ENCODE peak calls at places on chromosomes 1 and 21, in six cellular contexts. One of them, this sample, is unnamed.

GRCh38 chr1:148264374-148265276 is 112.5 kb upstream of the NBPF11 start:
- DNase-seq in mucosa of descending colon: no peak
- DNase-seq in A549: peak
- DNase-seq in psoas muscle: no peak
- DNase-seq in upper lobe of left lung: peak
- DNase-seq in cardiac muscle cell: peak
- DNase-seq in this sample: peak

GRCh38 chr21:45295576-45296365 is 8.1 kb upstream of the POFUT2 start:
- DNase-seq in psoas muscle: no peak
- DNase-seq in A549: no peak
- DNase-seq in upper lobe of left lung: no peak
- DNase-seq in cardiac muscle cell: peak
- DNase-seq in mucosa of descending colon: no peak
- DNase-seq in this sample: no peak

GRCh38 chr1:113452921-113453770 is 62.8 kb downstream of the MAGI3 start:
- DNase-seq in mucosa of descending colon: no peak
- DNase-seq in psoas muscle: no peak
- DNase-seq in cardiac muscle cell: peak
- DNase-seq in upper lobe of left lung: no peak
- DNase-seq in A549: no peak
- DNase-seq in this sample: peak

GRCh38 chr1:236751385-236751784 is 43.7 kb upstream of the MTR start:
- DNase-seq in A549: no peak
- DNase-seq in psoas muscle: no peak
- DNase-seq in mucosa of descending colon: no peak
- DNase-seq in cardiac muscle cell: no peak
- DNase-seq in upper lobe of left lung: no peak
- DNase-seq in this sample: no peak

GRCh38 chr21:29287383-29287782 is 11.3 kb upstream of the BACH1 start:
- DNase-seq in mucosa of descending colon: no peak
- DNase-seq in cardiac muscle cell: no peak
- DNase-seq in A549: no peak
- DNase-seq in psoas muscle: no peak
- DNase-seq in upper lobe of left lung: no peak
- DNase-seq in this sample: no peak

GRCh38 chr1:228015276-228016180 is 8.7 kb downstream of the WNT3A start:
- DNase-seq in upper lobe of left lung: no peak
- DNase-seq in cardiac muscle cell: no peak
- DNase-seq in psoas muscle: no peak
- DNase-seq in mucosa of descending colon: no peak
- DNase-seq in A549: peak
- DNase-seq in this sample: peak

GRCh38 chr1:39086386-39087108 is 60.4 kb downstream of the NDUFS5 start:
- DNase-seq in A549: no peak
- DNase-seq in mucosa of descending colon: no peak
- DNase-seq in cardiac muscle cell: no peak
- DNase-seq in upper lobe of left lung: no peak
- DNase-seq in psoas muscle: no peak
- DNase-seq in this sample: no peak

GRCh38 chr1:20586939-20587638 is 1.8 kb upstream of the CDA start:
- DNase-seq in psoas muscle: peak
- DNase-seq in A549: no peak
- DNase-seq in cardiac muscle cell: no peak
- DNase-seq in upper lobe of left lung: no peak
- DNase-seq in mucosa of descending colon: no peak
- DNase-seq in this sample: no peak

GRCh38 chr21:32203877-32204480 is 74.9 kb downstream of the MIS18A start:
- DNase-seq in cardiac muscle cell: no peak
- DNase-seq in upper lobe of left lung: no peak
- DNase-seq in mucosa of descending colon: no peak
- DNase-seq in psoas muscle: no peak
- DNase-seq in A549: no peak
- DNase-seq in this sample: no peak

GRCh38 chr1:74534241-74534640 is 21.8 kb upstream of the LRRC53 start:
- DNase-seq in A549: no peak
- DNase-seq in psoas muscle: no peak
- DNase-seq in cardiac muscle cell: no peak
- DNase-seq in upper lobe of left lung: no peak
- DNase-seq in mucosa of descending colon: no peak
- DNase-seq in this sample: no peak

GRCh38 chr1:96721053-96721381 is 567 bp upstream of the PTBP2 start:
- DNase-seq in upper lobe of left lung: no peak
- DNase-seq in cardiac muscle cell: no peak
- DNase-seq in A549: no peak
- DNase-seq in mucosa of descending colon: no peak
- DNase-seq in psoas muscle: no peak
- DNase-seq in this sample: no peak

GRCh38 chr1:235500971-235501540 is 3.2 kb downstream of the B3GALNT2 start:
- DNase-seq in psoas muscle: no peak
- DNase-seq in A549: no peak
- DNase-seq in cardiac muscle cell: no peak
- DNase-seq in upper lobe of left lung: no peak
- DNase-seq in mucosa of descending colon: no peak
- DNase-seq in this sample: peak

GRCh38 chr1:9596419-9597123 is 7.9 kb downstream of the TMEM201 start:
- DNase-seq in upper lobe of left lung: no peak
- DNase-seq in psoas muscle: no peak
- DNase-seq in cardiac muscle cell: no peak
- DNase-seq in A549: no peak
- DNase-seq in mucosa of descending colon: peak
- DNase-seq in this sample: no peak

GRCh38 chr1:175600721-175601440 is 142.5 kb downstream of the TNR start:
- DNase-seq in upper lobe of left lung: no peak
- DNase-seq in psoas muscle: no peak
- DNase-seq in mucosa of descending colon: no peak
- DNase-seq in A549: no peak
- DNase-seq in cardiac muscle cell: no peak
- DNase-seq in this sample: no peak

GRCh38 chr1:87182611-87183010 is 146.1 kb upstream of the LMO4 start:
- DNase-seq in psoas muscle: no peak
- DNase-seq in mucosa of descending colon: no peak
- DNase-seq in A549: no peak
- DNase-seq in upper lobe of left lung: no peak
- DNase-seq in cardiac muscle cell: no peak
- DNase-seq in this sample: peak

GRCh38 chr1:97738270-97738669 is 182.6 kb downstream of the DPYD start:
- DNase-seq in A549: no peak
- DNase-seq in psoas muscle: no peak
- DNase-seq in mucosa of descending colon: no peak
- DNase-seq in cardiac muscle cell: no peak
- DNase-seq in upper lobe of left lung: no peak
- DNase-seq in this sample: no peak

GRCh38 chr21:34143783-34144182 is 70.4 kb downstream of the MRPS6 start:
- DNase-seq in mucosa of descending colon: no peak
- DNase-seq in upper lobe of left lung: no peak
- DNase-seq in psoas muscle: no peak
- DNase-seq in cardiac muscle cell: no peak
- DNase-seq in A549: no peak
- DNase-seq in this sample: no peak

GRCh38 chr1:235229868-235230267 is 68.8 kb upstream of the RBM34 start:
- DNase-seq in A549: no peak
- DNase-seq in psoas muscle: no peak
- DNase-seq in upper lobe of left lung: no peak
- DNase-seq in mucosa of descending colon: no peak
- DNase-seq in cardiac muscle cell: no peak
- DNase-seq in this sample: no peak

GRCh38 chr1:19388980-19389379 is 76.9 kb downstream of the SLC66A1 start:
- DNase-seq in psoas muscle: no peak
- DNase-seq in mucosa of descending colon: no peak
- DNase-seq in cardiac muscle cell: no peak
- DNase-seq in A549: no peak
- DNase-seq in upper lobe of left lung: no peak
- DNase-seq in this sample: peak

GRCh38 chr1:94637096-94637495 is 95.5 kb upstream of the F3 start:
- DNase-seq in upper lobe of left lung: no peak
- DNase-seq in psoas muscle: no peak
- DNase-seq in mucosa of descending colon: no peak
- DNase-seq in cardiac muscle cell: no peak
- DNase-seq in A549: no peak
- DNase-seq in this sample: no peak

GRCh38 chr1:116911166-116911553 is 1.4 kb downstream of the PTGFRN start:
- DNase-seq in psoas muscle: no peak
- DNase-seq in A549: no peak
- DNase-seq in upper lobe of left lung: no peak
- DNase-seq in mucosa of descending colon: no peak
- DNase-seq in cardiac muscle cell: no peak
- DNase-seq in this sample: no peak

GRCh38 chr21:42753804-42754203 is 100.4 kb downstream of the PDE9A start:
- DNase-seq in upper lobe of left lung: no peak
- DNase-seq in mucosa of descending colon: no peak
- DNase-seq in cardiac muscle cell: no peak
- DNase-seq in A549: no peak
- DNase-seq in psoas muscle: no peak
- DNase-seq in this sample: no peak

GRCh38 chr1:18474559-18474958 is 6.2 kb upstream of the KLHDC7A start:
- DNase-seq in psoas muscle: no peak
- DNase-seq in A549: no peak
- DNase-seq in upper lobe of left lung: peak
- DNase-seq in cardiac muscle cell: no peak
- DNase-seq in mucosa of descending colon: no peak
- DNase-seq in this sample: no peak

GRCh38 chr1:212782422-212783154 is 9.0 kb downstream of the NSL1 start:
- DNase-seq in A549: no peak
- DNase-seq in upper lobe of left lung: no peak
- DNase-seq in mucosa of descending colon: no peak
- DNase-seq in cardiac muscle cell: no peak
- DNase-seq in psoas muscle: no peak
- DNase-seq in this sample: peak

GRCh38 chr1:192794768-192795035 is 14.1 kb upstream of the RGS2 start:
- DNase-seq in upper lobe of left lung: no peak
- DNase-seq in cardiac muscle cell: no peak
- DNase-seq in mucosa of descending colon: no peak
- DNase-seq in A549: no peak
- DNase-seq in psoas muscle: no peak
- DNase-seq in this sample: no peak

GRCh38 chr1:103457856-103458255 is 67.6 kb upstream of the RNPC3 start:
- DNase-seq in mucosa of descending colon: no peak
- DNase-seq in upper lobe of left lung: no peak
- DNase-seq in psoas muscle: no peak
- DNase-seq in A549: no peak
- DNase-seq in cardiac muscle cell: peak
- DNase-seq in this sample: no peak

GRCh38 chr1:48530727-48531351 is 58.8 kb upstream of the SPATA6 start:
- DNase-seq in cardiac muscle cell: peak
- DNase-seq in psoas muscle: no peak
- DNase-seq in A549: peak
- DNase-seq in upper lobe of left lung: peak
- DNase-seq in mucosa of descending colon: peak
- DNase-seq in this sample: peak

GRCh38 chr1:46991083-46991923 is 32.2 kb upstream of the CYP4X1 start:
- DNase-seq in mucosa of descending colon: no peak
- DNase-seq in psoas muscle: no peak
- DNase-seq in cardiac muscle cell: peak
- DNase-seq in A549: no peak
- DNase-seq in upper lobe of left lung: no peak
- DNase-seq in this sample: peak
- TF ChIP-seq CTCF in mucosa of descending colon: no peak
- TF ChIP-seq CTCF in psoas muscle: peak
- TF ChIP-seq CTCF in cardiac muscle cell: peak
- TF ChIP-seq CTCF in A549: peak
- TF ChIP-seq CTCF in upper lobe of left lung: no peak
- TF ChIP-seq CTCF in this sample: peak

GRCh38 chr1:34156739-34157138 is 8.3 kb downstream of the CSMD2 start:
- DNase-seq in A549: no peak
- DNase-seq in upper lobe of left lung: no peak
- DNase-seq in psoas muscle: no peak
- DNase-seq in cardiac muscle cell: no peak
- DNase-seq in mucosa of descending colon: no peak
- DNase-seq in this sample: no peak
- TF ChIP-seq CTCF in A549: no peak
- TF ChIP-seq CTCF in upper lobe of left lung: no peak
- TF ChIP-seq CTCF in psoas muscle: no peak
- TF ChIP-seq CTCF in cardiac muscle cell: no peak
- TF ChIP-seq CTCF in mucosa of descending colon: no peak
- TF ChIP-seq CTCF in this sample: no peak

GRCh38 chr1:213986925-213987250 is 885 bp upstream of the PROX1 start:
- DNase-seq in upper lobe of left lung: no peak
- DNase-seq in cardiac muscle cell: no peak
- DNase-seq in mucosa of descending colon: no peak
- DNase-seq in psoas muscle: no peak
- DNase-seq in A549: no peak
- DNase-seq in this sample: no peak

GRCh38 chr1:213987422-213987875 is 324 bp upstream of the PROX1 start:
- DNase-seq in psoas muscle: peak
- DNase-seq in A549: no peak
- DNase-seq in mucosa of descending colon: no peak
- DNase-seq in cardiac muscle cell: peak
- DNase-seq in upper lobe of left lung: no peak
- DNase-seq in this sample: no peak

GRCh38 chr1:213988639-213989070 is 882 bp downstream of the PROX1 start:
- DNase-seq in mucosa of descending colon: no peak
- DNase-seq in cardiac muscle cell: peak
- DNase-seq in A549: no peak
- DNase-seq in psoas muscle: no peak
- DNase-seq in upper lobe of left lung: no peak
- DNase-seq in this sample: no peak

GRCh38 chr1:213989071-213989739 is 1.4 kb downstream of the PROX1 start:
- DNase-seq in cardiac muscle cell: peak
- DNase-seq in upper lobe of left lung: no peak
- DNase-seq in psoas muscle: no peak
- DNase-seq in A549: no peak
- DNase-seq in mucosa of descending colon: peak
- DNase-seq in this sample: no peak

GRCh38 chr1:213987876-213988638 is at the start of gene PROX1:
- DNase-seq in cardiac muscle cell: peak
- DNase-seq in A549: peak
- DNase-seq in psoas muscle: peak
- DNase-seq in upper lobe of left lung: peak
- DNase-seq in mucosa of descending colon: peak
- DNase-seq in this sample: peak
- TF ChIP-seq CTCF in cardiac muscle cell: peak
- TF ChIP-seq CTCF in A549: no peak
- TF ChIP-seq CTCF in psoas muscle: no peak
- TF ChIP-seq CTCF in upper lobe of left lung: no peak
- TF ChIP-seq CTCF in mucosa of descending colon: no peak
- TF ChIP-seq CTCF in this sample: no peak

GRCh38 chr21:41747943-41748738 is 18.7 kb downstream of the RIPK4 start:
- DNase-seq in psoas muscle: no peak
- DNase-seq in upper lobe of left lung: no peak
- DNase-seq in cardiac muscle cell: no peak
- DNase-seq in A549: no peak
- DNase-seq in mucosa of descending colon: peak
- DNase-seq in this sample: no peak

GRCh38 chr21:41746744-41747006 is 20.2 kb downstream of the RIPK4 start:
- DNase-seq in psoas muscle: no peak
- DNase-seq in upper lobe of left lung: no peak
- DNase-seq in A549: no peak
- DNase-seq in cardiac muscle cell: no peak
- DNase-seq in mucosa of descending colon: peak
- DNase-seq in this sample: no peak

GRCh38 chr21:41744028-41744940 is 22.6 kb downstream of the RIPK4 start:
- DNase-seq in mucosa of descending colon: peak
- DNase-seq in psoas muscle: no peak
- DNase-seq in A549: no peak
- DNase-seq in cardiac muscle cell: peak
- DNase-seq in upper lobe of left lung: no peak
- DNase-seq in this sample: no peak

GRCh38 chr21:41745026-41745820 is 21.6 kb downstream of the RIPK4 start:
- DNase-seq in upper lobe of left lung: no peak
- DNase-seq in A549: no peak
- DNase-seq in mucosa of descending colon: peak
- DNase-seq in cardiac muscle cell: no peak
- DNase-seq in psoas muscle: no peak
- DNase-seq in this sample: no peak

GRCh38 chr21:41745971-41746743 is 20.7 kb downstream of the RIPK4 start:
- DNase-seq in upper lobe of left lung: no peak
- DNase-seq in mucosa of descending colon: peak
- DNase-seq in cardiac muscle cell: no peak
- DNase-seq in A549: no peak
- DNase-seq in psoas muscle: no peak
- DNase-seq in this sample: no peak
- TF ChIP-seq CTCF in upper lobe of left lung: no peak
- TF ChIP-seq CTCF in mucosa of descending colon: no peak
- TF ChIP-seq CTCF in cardiac muscle cell: no peak
- TF ChIP-seq CTCF in A549: no peak
- TF ChIP-seq CTCF in psoas muscle: no peak
- TF ChIP-seq CTCF in this sample: no peak

This sample was measured in MCF 10A.